ENCODE peak calls at places on chromosomes 3 and 15, in five cellular contexts. One of them, this sample, is unnamed.

GRCh38 chr3:140216249-140216648 is 281.3 kb downstream of the CLSTN2 start:
- DNase-seq in erythroblast: no peak
- DNase-seq in stimulated activated CD8-positive, alpha-beta memory T cell treated with anti-CD3 and anti-CD28 coated beads, Interleukin-2, amount 100 ng/mL, for 1 hour: no peak
- DNase-seq in cardiac fibroblast: peak
- DNase-seq in sciatic nerve: no peak
- DNase-seq in this sample: peak

GRCh38 chr3:98869391-98869790 is 32.1 kb downstream of the DCBLD2 start:
- DNase-seq in erythroblast: no peak
- DNase-seq in stimulated activated CD8-positive, alpha-beta memory T cell treated with anti-CD3 and anti-CD28 coated beads, Interleukin-2, amount 100 ng/mL, for 1 hour: no peak
- DNase-seq in cardiac fibroblast: no peak
- DNase-seq in sciatic nerve: no peak
- DNase-seq in this sample: no peak

GRCh38 chr3:25885544-25885943 is 95.7 kb downstream of the OXSM start:
- DNase-seq in erythroblast: no peak
- DNase-seq in stimulated activated CD8-positive, alpha-beta memory T cell treated with anti-CD3 and anti-CD28 coated beads, Interleukin-2, amount 100 ng/mL, for 1 hour: no peak
- DNase-seq in cardiac fibroblast: peak
- DNase-seq in sciatic nerve: no peak
- DNase-seq in this sample: no peak

GRCh38 chr3:189626286-189626685 is 4.9 kb upstream of the TP63 start:
- DNase-seq in erythroblast: no peak
- DNase-seq in stimulated activated CD8-positive, alpha-beta memory T cell treated with anti-CD3 and anti-CD28 coated beads, Interleukin-2, amount 100 ng/mL, for 1 hour: no peak
- DNase-seq in cardiac fibroblast: no peak
- DNase-seq in sciatic nerve: no peak
- DNase-seq in this sample: no peak

GRCh38 chr15:44779761-44780160 is 43.4 kb downstream of the TRIM69 start:
- DNase-seq in erythroblast: no peak
- DNase-seq in stimulated activated CD8-positive, alpha-beta memory T cell treated with anti-CD3 and anti-CD28 coated beads, Interleukin-2, amount 100 ng/mL, for 1 hour: no peak
- DNase-seq in cardiac fibroblast: no peak
- DNase-seq in sciatic nerve: no peak
- DNase-seq in this sample: no peak

GRCh38 chr3:132598181-132598580 is 1.1 kb downstream of the ACKR4 start:
- DNase-seq in erythroblast: no peak
- DNase-seq in stimulated activated CD8-positive, alpha-beta memory T cell treated with anti-CD3 and anti-CD28 coated beads, Interleukin-2, amount 100 ng/mL, for 1 hour: no peak
- DNase-seq in cardiac fibroblast: no peak
- DNase-seq in sciatic nerve: no peak
- DNase-seq in this sample: no peak

GRCh38 chr15:29698030-29698701 is 124.1 kb downstream of the TJP1 start:
- DNase-seq in erythroblast: no peak
- DNase-seq in stimulated activated CD8-positive, alpha-beta memory T cell treated with anti-CD3 and anti-CD28 coated beads, Interleukin-2, amount 100 ng/mL, for 1 hour: no peak
- DNase-seq in cardiac fibroblast: peak
- DNase-seq in sciatic nerve: no peak
- DNase-seq in this sample: no peak

GRCh38 chr15:59972241-59972640 is 31.9 kb upstream of the FOXB1 start:
- DNase-seq in erythroblast: no peak
- DNase-seq in stimulated activated CD8-positive, alpha-beta memory T cell treated with anti-CD3 and anti-CD28 coated beads, Interleukin-2, amount 100 ng/mL, for 1 hour: no peak
- DNase-seq in cardiac fibroblast: no peak
- DNase-seq in sciatic nerve: no peak
- DNase-seq in this sample: no peak

GRCh38 chr3:126061301-126062032 is 22.5 kb downstream of the SLC41A3 start:
- DNase-seq in erythroblast: no peak
- DNase-seq in stimulated activated CD8-positive, alpha-beta memory T cell treated with anti-CD3 and anti-CD28 coated beads, Interleukin-2, amount 100 ng/mL, for 1 hour: no peak
- DNase-seq in cardiac fibroblast: no peak
- DNase-seq in sciatic nerve: no peak
- DNase-seq in this sample: no peak

This sample was measured in KBM-7.